ENCODE peak calls at places on chromosomes 2 and 18, in ten cellular contexts. B is AG04450, N is prostate gland, G is cardiac muscle cell, V is HL-60, D is fibroblast of lung, Q is left ventricle myocardium inferior, C is psoas muscle, Z is heart left ventricle, R is breast epithelium. I is an unnamed sample.

GRCh38 chr18:7608798-7609197 is 41.7 kb downstream of the PTPRM start:
- DNase-seq in B (no peak), N (no peak), G (no peak), V (no peak), D (peak), Q (peak), C (no peak), Z (peak), R (no peak), I (no peak)

GRCh38 chr2:105595536-105595935 is 149.2 kb upstream of the NCK2 start:
- DNase-seq in B (no peak), N (no peak), G (no peak), V (no peak), D (no peak), Q (no peak), C (no peak), Z (no peak), R (no peak), I (no peak)

GRCh38 chr2:18171191-18172139 is 293.0 kb downstream of the KCNS3 start:
- DNase-seq in B (peak), N (no peak), G (no peak), V (no peak), D (peak), Q (no peak), C (no peak), Z (no peak), R (no peak), I (no peak)

GRCh38 chr2:101293544-101293943 is 15.0 kb downstream of the RNF149 start:
- DNase-seq in B (no peak), N (no peak), G (peak), V (no peak), D (no peak), Q (no peak), C (no peak), Z (no peak), R (no peak), I (no peak)

GRCh38 chr2:223357076-223357475 is 245.1 kb downstream of the SCG2 start:
- DNase-seq in B (no peak), N (no peak), G (no peak), V (no peak), D (no peak), Q (no peak), C (no peak), Z (no peak), R (no peak), I (no peak)

GRCh38 chr2:156486175-156486574 is 50.0 kb downstream of the GPD2 start:
- DNase-seq in B (no peak), N (no peak), G (no peak), V (no peak), D (peak), Q (no peak), C (no peak), Z (no peak), R (no peak), I (no peak)

GRCh38 chr2:177556134-177556533 is 163.6 kb downstream of the AGPS start:
- DNase-seq in B (no peak), N (no peak), G (no peak), V (no peak), D (peak), Q (no peak), C (no peak), Z (no peak), R (no peak), I (no peak)

GRCh38 chr2:75523313-75524275 is 37.1 kb downstream of the EVA1A start:
- DNase-seq in B (peak), N (no peak), G (no peak), V (no peak), D (peak), Q (no peak), C (no peak), Z (no peak), R (no peak), I (no peak)

GRCh38 chr2:165197346-165197745 is 6.5 kb downstream of the SCN3A start:
- DNase-seq in B (no peak), N (no peak), G (no peak), V (no peak), D (no peak), Q (no peak), C (no peak), Z (no peak), R (no peak), I (no peak)

GRCh38 chr2:27298391-27299080 is 9.7 kb downstream of the UCN start:
- DNase-seq in B (no peak), N (no peak), G (no peak), V (no peak), D (no peak), Q (no peak), C (no peak), Z (no peak), R (no peak), I (no peak)

GRCh38 chr2:223619486-223620129 is 17.4 kb upstream of the SCG2 start:
- DNase-seq in B (no peak), N (no peak), G (no peak), V (no peak), D (no peak), Q (no peak), C (no peak), Z (no peak), R (no peak), I (no peak)

GRCh38 chr18:22551536-22552151 is 133.9 kb upstream of the CTAGE1 start:
- DNase-seq in B (peak), N (no peak), G (no peak), V (no peak), D (peak), Q (no peak), C (no peak), Z (no peak), R (no peak), I (no peak)

GRCh38 chr18:57131782-57132181 is 15.1 kb upstream of the BOD1L2 start:
- DNase-seq in B (no peak), N (peak), G (no peak), V (no peak), D (no peak), Q (no peak), C (no peak), Z (no peak), R (no peak), I (no peak)

DNA sequence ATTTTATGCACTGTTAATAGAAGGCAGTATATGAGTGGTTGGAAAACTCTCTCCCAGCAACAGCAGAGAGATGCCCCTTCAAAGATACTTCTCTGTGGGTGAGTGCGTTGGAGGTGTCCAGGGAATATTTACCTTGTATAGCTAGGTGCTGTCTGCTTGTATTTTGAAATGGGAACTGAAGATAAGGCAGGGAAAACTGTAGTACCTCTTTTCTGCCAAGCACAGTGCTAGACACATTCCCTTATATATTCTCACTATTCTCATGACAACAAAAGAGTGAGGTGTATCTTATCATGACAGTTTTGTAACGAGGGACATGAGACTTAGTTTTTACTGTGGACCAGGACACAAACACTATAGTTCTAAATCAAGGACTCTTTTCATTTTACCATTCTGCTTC is 2.1 kb downstream of the TTC39C start:
- DNase-seq in B (no peak), N (no peak), G (peak), V (no peak), D (no peak), Q (no peak), C (no peak), Z (no peak), R (no peak), I (no peak)
- H3K4me3 ChIP-seq in B (no peak), N (no peak), G (no peak), V (peak), D (peak), Q (no peak), C (no peak), Z (no peak), R (peak), I (no peak)

GRCh38 chr18:49098386-49098785 is 147.6 kb upstream of the SMAD7 start:
- DNase-seq in B (no peak), N (no peak), G (peak), V (no peak), D (no peak), Q (no peak), C (no peak), Z (no peak), R (no peak), I (no peak)

GRCh38 chr18:49101230-49101629 is 150.5 kb upstream of the SMAD7 start:
- DNase-seq in B (no peak), N (no peak), G (no peak), V (no peak), D (no peak), Q (no peak), C (no peak), Z (no peak), R (no peak), I (no peak)

GRCh38 chr18:49094979-49095632 is 144.3 kb upstream of the SMAD7 start:
- DNase-seq in B (peak), N (no peak), G (no peak), V (no peak), D (peak), Q (no peak), C (no peak), Z (no peak), R (no peak), I (no peak)

GRCh38 chr18:49096021-49096420 is 145.3 kb upstream of the SMAD7 start:
- DNase-seq in B (no peak), N (no peak), G (no peak), V (no peak), D (peak), Q (no peak), C (no peak), Z (no peak), R (no peak), I (no peak)

DNA sequence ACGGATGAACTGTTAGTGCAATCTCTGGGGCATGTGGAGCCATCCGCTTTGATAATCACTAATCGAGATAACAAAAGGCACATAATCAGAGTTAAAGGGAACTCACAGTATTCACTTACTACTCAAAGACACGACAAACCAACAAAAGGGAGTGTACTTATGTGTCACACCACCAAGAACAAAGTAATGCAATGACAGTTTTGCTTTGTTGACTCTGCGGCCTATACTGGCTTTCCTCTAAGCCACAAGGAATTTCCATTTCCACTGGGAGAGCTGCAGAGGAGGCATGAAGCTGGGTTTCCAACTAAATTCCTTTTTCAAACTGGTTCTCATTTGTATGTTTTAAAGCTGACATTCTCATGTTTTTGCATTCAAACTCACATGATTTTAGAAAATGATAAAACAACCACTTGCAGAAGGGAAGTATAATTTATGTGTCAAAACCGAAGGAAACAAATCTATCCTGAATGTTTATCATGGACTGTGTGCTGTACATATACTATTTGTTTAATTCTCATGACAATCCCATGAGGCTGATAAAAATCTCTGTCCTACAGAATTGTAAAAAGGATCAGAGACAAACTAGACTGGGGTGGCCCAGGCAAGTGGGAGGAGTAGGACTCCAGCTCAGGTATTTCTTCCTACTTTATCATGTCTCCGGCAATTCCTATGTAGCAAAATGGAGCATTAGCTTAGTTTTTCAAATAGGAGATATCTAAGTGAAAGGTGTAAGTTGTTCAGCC is 149.6 kb upstream of the SMAD7 start:
- DNase-seq in B (no peak), N (no peak), G (no peak), V (no peak), D (peak), Q (no peak), C (no peak), Z (no peak), R (no peak), I (no peak)
- H3K27ac ChIP-seq in B (no peak), N (no peak), G (peak), V (no peak), D (no peak), Q (no peak), C (no peak), Z (no peak), R (no peak), I (no peak)

DNA sequence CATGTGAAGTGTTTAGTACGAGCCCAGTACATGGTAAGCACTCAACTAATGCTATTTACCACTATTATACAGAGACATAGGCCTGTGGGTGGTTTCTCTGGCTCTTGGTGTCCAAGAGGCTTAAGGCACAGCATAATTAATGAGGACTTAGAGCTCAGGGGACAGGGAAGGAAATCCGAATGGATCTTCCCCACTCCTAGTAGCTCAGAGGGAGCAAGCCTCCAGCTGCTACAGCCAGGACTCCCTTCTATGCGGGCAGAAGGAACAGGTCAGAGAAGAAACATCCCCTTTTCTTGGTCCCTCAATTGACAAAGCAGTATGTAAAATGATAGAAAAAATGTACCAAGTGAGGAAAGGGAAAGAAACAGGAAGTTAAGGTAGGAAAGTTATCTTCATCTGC is 261.3 kb upstream of the STON1 start:
- DNase-seq in B (no peak), N (no peak), G (no peak), V (peak), D (no peak), Q (no peak), C (no peak), Z (no peak), R (no peak), I (no peak)
- H3K4me3 ChIP-seq in B (no peak), N (no peak), G (no peak), V (no peak), D (no peak), Q (no peak), C (no peak), Z (no peak), R (no peak), I (no peak)

GRCh38 chr2:163613155-163613554 is 122.7 kb downstream of the FIGN start:
- DNase-seq in B (no peak), N (no peak), G (no peak), V (no peak), D (no peak), Q (no peak), C (no peak), Z (no peak), R (no peak), I (no peak)
- H3K27ac ChIP-seq in B (no peak), N (no peak), G (peak), V (no peak), D (no peak), Q (no peak), C (no peak), Z (no peak), R (no peak), I (no peak)